ENCODE peak calls at places on chromosome 2, in eight cellular contexts. O, D, F, U, A, H, R and J are unnamed samples.

GRCh38 chr2:109166811-109167210 is 37.8 kb downstream of the SH3RF3 start:
- DNase-seq in A (no peak), D (no peak), F (no peak), H (no peak), O (no peak), R (no peak), U (no peak), J (no peak)

GRCh38 chr2:96510931-96511595 is 5.9 kb upstream of the NEURL3 start:
- DNase-seq in D (no peak), O (no peak), A (no peak), U (no peak), R (no peak), H (no peak), F (no peak), J (no peak)

GRCh38 chr2:221255862-221256261 is 316.2 kb downstream of the EPHA4 start:
- DNase-seq in D (no peak), H (no peak), U (no peak), O (no peak), F (no peak), A (no peak), R (no peak), J (no peak)

GRCh38 chr2:46731280-46731679 is 184.3 kb downstream of the MCFD2 start:
- DNase-seq in A (no peak), D (no peak), F (no peak), R (no peak), O (no peak), U (no peak), H (no peak), J (no peak)

GRCh38 chr2:107337209-107337898 is 451.4 kb upstream of the ST6GAL2 start:
- DNase-seq in D (no peak), A (peak), H (no peak), F (peak), R (no peak), O (peak), U (no peak), J (no peak)

GRCh38 chr2:148553332-148553887 is 91.1 kb upstream of the EPC2 start:
- DNase-seq in O (no peak), R (no peak), H (no peak), U (no peak), F (no peak), A (no peak), D (no peak), J (no peak)

GRCh38 chr2:172103471-172104292 is 982 bp upstream of the DLX2 start:
- DNase-seq in F (peak), R (peak), A (no peak), U (peak), O (peak), D (peak), H (peak), J (peak)

GRCh38 chr2:70958759-70959158 is 19.7 kb upstream of the ANKRD53 start:
- DNase-seq in U (no peak), O (no peak), F (peak), H (no peak), A (no peak), D (no peak), R (no peak), J (no peak)

GRCh38 chr2:146527166-146527565 is 1317.7 kb upstream of the ACVR2A start:
- DNase-seq in O (no peak), U (no peak), F (no peak), H (no peak), A (no peak), R (peak), D (no peak), J (no peak)

GRCh38 chr2:97965146-97965545 is 30.6 kb downstream of the TMEM131 start:
- DNase-seq in A (no peak), U (no peak), H (no peak), F (no peak), O (no peak), D (no peak), R (no peak), J (no peak)

GRCh38 chr2:29420999-29421856 is 306.0 kb downstream of the CLIP4 start:
- DNase-seq in A (no peak), R (no peak), O (peak), F (no peak), H (no peak), U (no peak), D (no peak), J (no peak)

GRCh38 chr2:177147093-177147694 is 65.4 kb upstream of the HNRNPA3 start:
- DNase-seq in A (no peak), O (peak), D (no peak), U (peak), H (no peak), F (no peak), R (peak), J (peak)

GRCh38 chr2:54894467-54894866 is 155.8 kb downstream of the RTN4 start:
- DNase-seq in D (no peak), O (no peak), R (no peak), A (no peak), U (no peak), H (no peak), F (no peak), J (no peak)

GRCh38 chr2:33015421-33016142 is 68.8 kb downstream of the LTBP1 start:
- DNase-seq in U (no peak), O (peak), F (no peak), D (no peak), R (peak), A (no peak), H (no peak), J (peak)

GRCh38 chr2:218802595-218802994 is 20.6 kb downstream of the CYP27A1 start:
- DNase-seq in O (no peak), U (no peak), D (no peak), A (no peak), F (no peak), R (no peak), H (no peak), J (no peak)

GRCh38 chr2:69375494-69376353 is 11.3 kb downstream of the GFPT1 start:
- DNase-seq in F (no peak), H (no peak), O (peak), U (peak), D (no peak), A (no peak), R (peak), J (peak)

GRCh38 chr2:241798081-241798630 is 10.8 kb upstream of the NEU4 start:
- DNase-seq in F (peak), D (peak), H (peak), A (peak), R (no peak), U (peak), O (no peak), J (no peak)

GRCh38 chr2:59276033-59276432 is 1034.9 kb upstream of the FANCL start:
- DNase-seq in D (no peak), R (no peak), H (no peak), U (no peak), O (no peak), F (no peak), A (no peak), J (no peak)

GRCh38 chr2:99659874-99660273 is 170.1 kb upstream of the REV1 start:
- DNase-seq in R (no peak), D (no peak), O (no peak), A (no peak), F (peak), H (no peak), U (no peak), J (no peak)

GRCh38 chr2:32691678-32692077 is 63.8 kb downstream of the TTC27 start:
- DNase-seq in A (no peak), U (no peak), O (no peak), F (no peak), D (no peak), R (no peak), H (no peak), J (no peak)

GRCh38 chr2:229931241-229931640 is 8.9 kb downstream of the FBXO36 start:
- DNase-seq in D (no peak), R (no peak), U (no peak), O (no peak), F (no peak), H (no peak), A (no peak), J (no peak)

GRCh38 chr2:29023188-29023587 is 42.1 kb downstream of the TOGARAM2 start:
- DNase-seq in F (no peak), U (no peak), R (no peak), D (no peak), H (no peak), O (no peak), A (no peak), J (no peak)

GRCh38 chr2:19122220-19122619 is 236.2 kb downstream of the OSR1 start:
- DNase-seq in H (no peak), A (no peak), U (no peak), O (no peak), F (no peak), D (no peak), R (no peak), J (no peak)

GRCh38 chr2:176169181-176169580 is 12.1 kb downstream of the HOXD3 start:
- DNase-seq in O (no peak), D (no peak), A (no peak), F (no peak), H (no peak), R (no peak), U (no peak), J (no peak)

GRCh38 chr2:234137400-234138014 is 87.0 kb downstream of the SPP2 start:
- DNase-seq in F (no peak), H (no peak), A (no peak), R (peak), D (no peak), O (peak), U (no peak), J (peak)

GRCh38 chr2:134777593-134777992 is 58.8 kb upstream of the TMEM163 start:
- DNase-seq in F (no peak), O (no peak), A (no peak), D (no peak), H (no peak), R (no peak), U (no peak), J (no peak)

GRCh38 chr2:157218911-157219310 is 38.6 kb upstream of the GALNT5 start:
- DNase-seq in H (no peak), A (no peak), U (no peak), R (no peak), F (no peak), D (no peak), O (no peak), J (no peak)

GRCh38 chr2:196169521-196169920 is 1.9 kb downstream of the STK17B start:
- DNase-seq in F (no peak), U (no peak), A (no peak), R (no peak), H (no peak), D (no peak), O (no peak), J (no peak)

GRCh38 chr2:4832642-4833041 is 859.5 kb upstream of the SOX11 start:
- DNase-seq in D (no peak), A (no peak), H (no peak), O (no peak), U (no peak), R (no peak), F (no peak), J (no peak)

DNA sequence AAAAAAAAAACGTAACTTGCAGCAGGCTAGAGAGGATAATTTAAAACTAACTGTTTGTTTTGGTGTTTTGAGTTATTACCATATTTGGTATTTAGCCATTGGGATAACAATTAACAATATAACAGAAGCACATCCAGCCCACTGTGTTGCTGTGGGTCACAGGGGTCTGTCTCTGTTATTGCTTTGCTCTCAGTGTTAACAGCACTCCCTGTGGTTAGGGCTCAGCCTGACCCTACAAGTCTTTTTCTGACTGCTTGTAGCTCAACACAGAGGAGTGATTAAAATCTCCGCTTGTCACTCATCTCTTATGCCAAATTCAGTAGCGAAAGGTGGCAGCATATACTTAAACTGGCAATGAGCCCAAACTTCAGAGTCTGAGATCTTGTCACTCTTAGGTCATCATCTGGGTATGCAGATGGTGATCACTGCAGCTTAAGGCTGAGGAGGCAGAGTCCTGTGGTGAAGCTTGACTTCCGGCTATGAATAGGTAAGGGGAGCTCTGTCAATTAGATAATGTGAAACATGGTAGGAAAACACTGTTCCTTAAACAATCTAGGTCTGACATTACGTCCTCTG is 63.4 kb upstream of the CSRNP3 start:
- DNase-seq in O (peak), U (no peak), R (no peak), H (no peak), A (no peak), F (no peak), D (no peak), J (no peak)
- TF ChIP-seq CTCF in O (no peak), U (no peak), R (no peak), H (no peak), A (no peak), F (no peak), D (no peak), J (no peak)

GRCh38 chr2:133674433-133675331 is 106.4 kb upstream of the NCKAP5 start:
- DNase-seq in A (peak), H (peak), D (peak), F (peak), U (no peak), O (peak), R (peak), J (no peak)

GRCh38 chr2:133676392-133677130 is 108.3 kb upstream of the NCKAP5 start:
- DNase-seq in U (no peak), A (no peak), D (no peak), F (no peak), R (peak), H (no peak), O (peak), J (no peak)

DNA sequence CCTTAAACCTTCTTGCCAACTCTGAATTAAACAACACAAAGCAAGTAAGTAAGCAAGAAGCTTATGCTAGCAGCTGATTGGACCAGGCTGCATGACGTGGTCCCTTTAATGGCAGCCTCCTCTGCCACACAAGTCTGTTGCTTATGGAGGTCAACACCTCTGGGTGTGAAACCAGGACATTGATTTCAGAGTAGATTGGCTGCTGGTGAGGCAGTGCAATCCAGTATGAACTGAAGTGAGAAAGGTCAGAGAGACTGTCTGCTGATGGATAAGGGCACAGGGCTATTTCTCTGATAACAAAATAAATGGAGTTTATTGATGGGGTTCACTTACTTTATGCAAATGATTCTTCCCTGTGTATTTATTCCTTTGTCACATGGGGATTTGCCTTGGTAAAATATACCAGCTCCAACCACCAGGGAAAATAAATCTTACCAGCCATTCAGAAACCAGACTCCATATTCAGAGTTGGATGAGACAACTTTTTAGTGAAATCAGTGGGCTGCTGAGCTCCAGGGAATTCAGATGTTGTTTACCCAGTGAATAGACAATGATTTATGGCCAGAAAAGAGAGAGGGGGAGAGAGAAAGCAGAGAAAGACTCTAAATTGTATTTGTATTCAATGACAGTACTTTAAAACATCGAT is 112.3 kb upstream of the NCKAP5 start:
- DNase-seq in R (no peak), A (no peak), O (no peak), F (no peak), U (no peak), H (no peak), D (no peak), J (no peak)
- TF ChIP-seq CTCF in R (peak), A (no peak), O (no peak), F (no peak), U (no peak), H (no peak), D (no peak), J (no peak)

DNA sequence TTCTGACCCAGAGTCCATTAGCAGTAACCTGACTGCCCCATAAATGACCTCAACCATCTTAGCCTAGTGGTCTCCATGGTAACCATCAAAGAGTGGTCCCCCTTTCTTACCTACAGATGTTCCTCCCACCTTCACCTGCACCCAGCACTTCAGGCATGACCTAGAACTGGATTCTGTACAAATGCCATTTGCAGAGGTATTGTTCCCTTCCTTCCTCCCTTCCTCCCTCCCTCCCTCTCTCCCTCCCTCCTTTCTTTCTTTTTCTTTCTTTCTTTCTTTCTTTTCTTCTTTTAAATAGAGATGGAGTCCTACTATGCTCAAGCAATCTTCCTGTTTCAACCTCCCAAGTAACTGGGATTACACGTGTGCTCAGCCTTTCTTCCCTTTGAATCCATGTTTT is 114.6 kb upstream of the SLC1A4 start:
- DNase-seq in F (no peak), R (no peak), A (no peak), U (no peak), D (no peak), O (no peak), H (no peak), J (no peak)
- TF ChIP-seq CTCF in F (no peak), R (no peak), A (no peak), U (no peak), D (no peak), O (no peak), H (no peak), J (no peak)

GRCh38 chr2:43021791-43022500 is 204.5 kb downstream of the ZFP36L2 start:
- DNase-seq in U (no peak), D (no peak), H (peak), F (no peak), R (no peak), O (no peak), A (no peak), J (no peak)
- TF ChIP-seq CTCF in U (peak), D (no peak), H (no peak), F (no peak), R (peak), O (peak), A (no peak), J (no peak)

GRCh38 chr2:201649442-201649841 is 6.1 kb upstream of the TMEM237 start:
- DNase-seq in H (no peak), O (no peak), U (no peak), A (no peak), R (no peak), F (no peak), D (no peak), J (no peak)
- TF ChIP-seq CTCF in H (no peak), O (no peak), U (no peak), A (no peak), R (no peak), F (no peak), D (no peak), J (no peak)

GRCh38 chr2:64624108-64624610 is 29.6 kb downstream of the SERTAD2 start:
- DNase-seq in U (no peak), D (no peak), A (no peak), H (no peak), R (no peak), O (no peak), F (no peak), J (no peak)

GRCh38 chr2:64622443-64623231 is 31.1 kb downstream of the SERTAD2 start:
- DNase-seq in R (no peak), U (no peak), O (no peak), A (no peak), H (peak), D (no peak), F (no peak), J (no peak)

GRCh38 chr2:64617631-64618151 is 36.0 kb downstream of the SERTAD2 start:
- DNase-seq in H (no peak), U (no peak), A (no peak), F (no peak), R (no peak), O (no peak), D (no peak), J (no peak)

GRCh38 chr2:64623232-64623879 is 30.4 kb downstream of the SERTAD2 start:
- DNase-seq in F (no peak), D (no peak), A (no peak), U (no peak), R (no peak), H (peak), O (no peak), J (no peak)

GRCh38 chr2:64620661-64621060 is 33.1 kb downstream of the SERTAD2 start:
- DNase-seq in U (no peak), A (no peak), F (no peak), O (no peak), H (no peak), R (no peak), D (no peak), J (no peak)
- TF ChIP-seq CTCF in U (no peak), A (no peak), F (no peak), O (no peak), H (no peak), R (no peak), D (no peak), J (no peak)

GRCh38 chr2:191169456-191170300 is 18.9 kb upstream of the STAT4 start:
- DNase-seq in R (no peak), U (no peak), H (no peak), D (no peak), F (no peak), A (no peak), O (peak), J (peak)

GRCh38 chr2:191166111-191166755 is 15.4 kb upstream of the STAT4 start:
- DNase-seq in U (no peak), H (no peak), D (no peak), F (no peak), R (peak), A (no peak), O (peak), J (peak)

GRCh38 chr2:191167766-191168165 is 17.0 kb upstream of the STAT4 start:
- DNase-seq in D (no peak), U (no peak), F (peak), A (peak), R (peak), O (peak), H (no peak), J (no peak)

GRCh38 chr2:191166756-191167445 is 16.1 kb upstream of the STAT4 start:
- DNase-seq in O (no peak), A (no peak), H (no peak), F (no peak), U (no peak), R (no peak), D (no peak), J (no peak)

GRCh38 chr2:191165190-191165643 is 14.4 kb upstream of the STAT4 start:
- DNase-seq in R (peak), D (no peak), H (no peak), A (no peak), F (no peak), O (peak), U (peak), J (peak)
- TF ChIP-seq CTCF in R (peak), D (peak), H (peak), A (no peak), F (peak), O (peak), U (peak), J (peak)

GRCh38 chr2:223101340-223102039 is 49.5 kb downstream of the KCNE4 start:
- DNase-seq in R (peak), H (no peak), O (peak), D (no peak), F (no peak), A (no peak), U (peak), J (peak)
- TF ChIP-seq CTCF in R (peak), H (no peak), O (peak), D (peak), F (peak), A (no peak), U (peak), J (no peak)